ENCODE peak calls at places on chromosome 16, in four cellular contexts. B is OCI-LY7, T is tibial nerve, W is heart right ventricle. O is an unnamed sample.

GRCh38 chr16:86088816-86089215 is 189.9 kb downstream of the IRF8 start:
- DNase-seq in B (no peak), T (no peak), W (no peak), O (no peak)

GRCh38 chr16:28063611-28064061 is at the start of gene GSG1L:
- DNase-seq in B (no peak), T (no peak), W (no peak), O (no peak)

GRCh38 chr16:85238233-85238647 is 126.0 kb upstream of the CIBAR2 start:
- DNase-seq in B (no peak), T (peak), W (peak), O (peak)

GRCh38 chr16:13994239-13995106 is 74.5 kb downstream of the ERCC4 start:
- DNase-seq in B (no peak), T (no peak), W (no peak), O (no peak)

GRCh38 chr16:23524001-23524400 is 13.7 kb upstream of the GGA2 start:
- DNase-seq in B (no peak), T (no peak), W (no peak), O (no peak)

GRCh38 chr16:9068886-9069285 is 22.6 kb upstream of the HAPSTR1 start:
- DNase-seq in B (no peak), T (no peak), W (no peak), O (no peak)

GRCh38 chr16:86122681-86123342 is 223.8 kb downstream of the IRF8 start:
- DNase-seq in B (no peak), T (no peak), W (no peak), O (no peak)

GRCh38 chr16:53984936-53985335 is 281.0 kb downstream of the FTO start:
- DNase-seq in B (no peak), T (no peak), W (no peak), O (no peak)

GRCh38 chr16:4801962-4802658 is at the start of gene ROGDI:
- DNase-seq in B (peak), T (peak), W (peak), O (peak)

GRCh38 chr16:11250091-11250785 is 5.8 kb downstream of the SOCS1 start:
- DNase-seq in B (no peak), T (no peak), W (no peak), O (no peak)

GRCh38 chr16:82924075-82924854 is 297.5 kb downstream of the CDH13 start:
- DNase-seq in B (no peak), T (no peak), W (no peak), O (no peak)

GRCh38 chr16:52634101-52634500 is 87.2 kb upstream of the TOX3 start:
- DNase-seq in B (no peak), T (no peak), W (no peak), O (no peak)

GRCh38 chr16:48250520-48251278 is 3.4 kb upstream of the ABCC11 start:
- DNase-seq in B (no peak), T (no peak), W (no peak), O (no peak)

GRCh38 chr16:24731722-24732419 is 2.4 kb downstream of the TNRC6A start:
- DNase-seq in B (no peak), T (no peak), W (peak), O (no peak)

GRCh38 chr16:17397499-17397891 is 73.3 kb downstream of the XYLT1 start:
- DNase-seq in B (no peak), T (no peak), W (no peak), O (no peak)

GRCh38 chr16:79411357-79411756 is 189.2 kb downstream of the MAF start:
- DNase-seq in B (no peak), T (no peak), W (no peak), O (no peak)

GRCh38 chr16:86653289-86654006 is 75.1 kb downstream of the FOXL1 start:
- DNase-seq in B (no peak), T (no peak), W (no peak), O (no peak)

GRCh38 chr16:1816396-1817275 is 10.0 kb downstream of the HAGH start:
- DNase-seq in B (no peak), T (no peak), W (no peak), O (no peak)

GRCh38 chr16:78200023-78200389 is 100.6 kb downstream of the WWOX start:
- DNase-seq in B (no peak), T (no peak), W (no peak), O (no peak)

GRCh38 chr16:78199325-78200022 is 100.0 kb downstream of the WWOX start:
- DNase-seq in B (no peak), T (no peak), W (no peak), O (no peak)

GRCh38 chr16:78196527-78196926 is 97.1 kb downstream of the WWOX start:
- DNase-seq in B (no peak), T (no peak), W (no peak), O (no peak)

GRCh38 chr16:78198299-78198698 is 98.8 kb downstream of the WWOX start:
- DNase-seq in B (no peak), T (no peak), W (no peak), O (no peak)

DNA sequence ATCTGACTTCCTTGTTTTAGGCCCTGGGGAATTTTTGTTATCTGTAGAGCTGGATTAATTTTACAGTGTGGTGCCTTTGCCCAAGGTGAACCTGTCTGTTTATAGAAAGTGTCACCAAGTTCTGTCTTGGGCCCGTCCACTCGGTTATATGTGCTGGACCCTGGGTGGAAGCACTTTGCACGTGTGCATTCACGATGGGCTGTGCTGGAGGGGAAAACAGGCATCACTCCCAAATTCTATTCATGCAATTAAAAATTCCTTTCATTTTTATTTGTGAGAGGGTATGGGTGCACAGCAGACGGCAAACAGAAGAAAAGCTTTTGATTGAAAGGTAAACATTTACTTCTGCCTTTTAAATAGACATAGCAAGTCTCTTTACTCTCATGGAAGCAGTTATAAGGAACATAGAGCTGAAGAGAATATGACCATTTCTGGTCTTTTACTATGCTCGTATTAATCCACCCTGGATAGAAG is 101.2 kb downstream of the WWOX start:
- DNase-seq in B (no peak), T (no peak), W (no peak), O (no peak)
- TF ChIP-seq CTCF in B (no peak), T (no peak), W (no peak), O (no peak)

GRCh38 chr16:3188675-3188924 is 596 bp downstream of the OR1F1 start:
- DNase-seq in B (no peak), T (no peak), W (no peak), O (no peak)

GRCh38 chr16:3187798-3188674 is at the start of gene OR1F1:
- DNase-seq in B (no peak), T (no peak), W (no peak), O (no peak)

GRCh38 chr16:3188925-3189825 is 1.2 kb downstream of the OR1F1 start:
- DNase-seq in B (no peak), T (no peak), W (no peak), O (no peak)

GRCh38 chr16:3190949-3191353 is 2.9 kb downstream of the OR1F1 start:
- DNase-seq in B (no peak), T (no peak), W (no peak), O (no peak)

GRCh38 chr16:3189869-3190268 is 1.9 kb downstream of the OR1F1 start:
- DNase-seq in B (no peak), T (no peak), W (no peak), O (no peak)
- H3K4me3 ChIP-seq in B (no peak), T (no peak), W (no peak), O (peak)

GRCh38 chr16:81500833-81501521 is 56.4 kb downstream of the CMIP start:
- DNase-seq in B (no peak), T (no peak), W (no peak), O (peak)
- H3K27ac ChIP-seq in B (no peak), T (peak), W (peak), O (no peak)

DNA sequence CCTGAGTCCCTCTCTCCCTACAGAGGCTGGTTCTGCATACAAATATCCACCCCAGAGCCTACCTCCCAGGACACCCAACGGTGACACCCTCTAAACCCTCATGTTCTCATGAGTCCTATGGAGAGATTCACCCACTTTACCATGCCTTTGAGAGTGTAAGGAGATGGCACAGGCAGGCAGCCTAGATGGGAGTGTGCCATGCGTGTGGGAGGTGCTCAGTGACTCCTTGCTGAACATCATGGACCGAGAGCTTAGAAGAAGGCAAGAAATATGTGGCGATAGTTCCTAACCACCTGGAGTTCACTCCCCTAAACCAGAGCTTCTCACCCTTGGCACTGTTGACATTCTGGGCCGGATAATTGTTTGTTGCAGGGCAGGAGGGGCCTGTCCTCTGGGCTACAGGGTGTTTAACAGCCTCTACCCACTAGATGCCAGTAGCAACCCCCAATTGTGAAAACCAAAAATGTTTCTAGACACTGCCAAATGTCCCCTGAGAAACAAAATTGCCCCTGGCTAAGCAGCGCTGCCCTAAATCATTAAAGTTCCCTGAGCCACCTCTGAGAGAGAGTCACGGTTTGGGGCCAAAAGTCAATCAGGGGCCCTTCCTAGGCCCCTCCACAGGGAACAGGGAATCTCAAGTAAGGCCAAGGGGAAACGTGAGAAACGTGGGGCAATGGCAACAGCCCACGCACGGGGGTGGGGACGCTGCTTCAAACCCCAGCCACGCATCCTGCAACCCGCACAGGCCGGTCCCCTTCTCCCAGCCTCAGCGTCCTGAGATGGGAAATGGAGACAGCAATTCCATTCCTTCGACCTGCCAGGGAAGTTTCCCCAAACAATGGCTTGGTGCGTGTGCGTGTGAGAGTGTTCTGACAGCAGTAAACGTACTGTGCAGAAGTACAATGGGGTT is 66.8 kb downstream of the C16orf78 start:
- DNase-seq in B (peak), T (no peak), W (no peak), O (peak)
- TF ChIP-seq CTCF in B (peak), T (no peak), W (no peak), O (no peak)

O was measured in dorsolateral prefrontal cortex.